ENCODE peak calls at places on chromosome 1, in eight cellular contexts. C, U, H, Z, R, G, V and M are unnamed samples.

GRCh38 chr1:32767641-32768040 is 49.5 kb downstream of the YARS1 start:
- DNase-seq in C (no peak), U (no peak), H (no peak), Z (peak), R (no peak), G (no peak), V (no peak), M (peak)

GRCh38 chr1:31064685-31065309 is 720 bp downstream of the PUM1 start:
- DNase-seq in C (no peak), U (peak), H (peak), Z (peak), R (peak), G (peak), V (peak), M (peak)

GRCh38 chr1:184823080-184823479 is 68.4 kb upstream of the EDEM3 start:
- DNase-seq in C (no peak), U (no peak), H (no peak), Z (no peak), R (no peak), G (no peak), V (no peak), M (no peak)

GRCh38 chr1:46070164-46070814 is 62.1 kb downstream of the PIK3R3 start:
- DNase-seq in C (peak), U (no peak), H (no peak), Z (no peak), R (peak), G (no peak), V (no peak), M (no peak)

GRCh38 chr1:58896211-58897183 is 112.7 kb upstream of the JUN start:
- DNase-seq in C (no peak), U (peak), H (no peak), Z (peak), R (no peak), G (no peak), V (peak), M (peak)

GRCh38 chr1:38929054-38929453 is 12.6 kb downstream of the RHBDL2 start:
- DNase-seq in C (no peak), U (peak), H (no peak), Z (no peak), R (no peak), G (no peak), V (no peak), M (no peak)

GRCh38 chr1:35369922-35370671 is 101.6 kb downstream of the ZMYM4 start:
- DNase-seq in C (no peak), U (peak), H (no peak), Z (peak), R (no peak), G (no peak), V (peak), M (peak)

GRCh38 chr1:57546527-57546926 is 122.7 kb upstream of the DAB1 start:
- DNase-seq in C (no peak), U (no peak), H (no peak), Z (no peak), R (no peak), G (no peak), V (no peak), M (no peak)

DNA sequence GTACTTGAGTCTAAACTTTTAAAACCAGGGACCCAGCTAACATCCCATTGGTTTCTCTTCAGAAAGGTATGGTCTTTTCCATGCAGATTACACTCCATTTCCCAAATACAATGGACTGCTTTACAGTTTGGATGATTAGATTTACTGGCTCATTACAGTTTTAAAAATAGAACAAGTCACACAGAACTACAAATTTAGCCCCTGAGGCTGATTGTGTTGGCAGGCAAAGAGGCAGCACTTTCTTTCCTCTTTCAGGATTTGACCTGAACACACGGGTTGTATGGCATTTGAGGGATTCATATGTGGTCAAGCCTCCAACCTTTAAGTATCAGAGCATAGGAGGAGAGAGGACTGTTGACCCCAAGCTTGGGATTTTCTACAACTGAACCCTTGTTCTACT is 21.8 kb upstream of the VTCN1 start:
- DNase-seq in C (no peak), U (no peak), H (no peak), Z (no peak), R (no peak), G (no peak), V (no peak), M (no peak)
- H3K27ac ChIP-seq in C (no peak), U (peak), H (no peak), Z (no peak), R (no peak), G (no peak), V (no peak), M (peak)

GRCh38 chr1:159248311-159248710 is 43.6 kb downstream of the ACKR1 start:
- DNase-seq in C (no peak), U (no peak), H (no peak), Z (no peak), R (no peak), G (no peak), V (no peak), M (no peak)

GRCh38 chr1:159247266-159247665 is 42.6 kb downstream of the ACKR1 start:
- DNase-seq in C (no peak), U (no peak), H (no peak), Z (no peak), R (no peak), G (no peak), V (no peak), M (no peak)

DNA sequence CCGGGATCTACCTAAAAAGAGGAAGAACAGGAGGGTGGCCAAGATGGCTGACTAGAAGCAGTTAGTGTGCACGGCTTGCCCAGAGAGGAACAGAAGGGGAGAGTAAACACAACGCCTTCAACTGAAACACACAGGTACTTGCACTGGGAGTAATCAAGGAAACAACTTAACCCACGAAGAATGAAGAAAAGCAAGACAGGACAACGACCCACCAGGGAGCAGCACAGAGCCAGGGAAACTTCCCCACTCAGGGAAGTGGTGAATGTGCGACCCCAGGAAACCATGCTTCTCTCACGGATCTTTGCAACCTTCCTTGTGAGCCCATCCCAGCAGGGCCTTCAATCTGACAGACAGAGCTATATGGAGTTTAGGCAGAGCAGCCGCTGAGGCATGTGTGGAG is 46.1 kb downstream of the ACKR1 start:
- DNase-seq in C (no peak), U (no peak), H (no peak), Z (no peak), R (no peak), G (no peak), V (no peak), M (no peak)
- TF ChIP-seq CTCF in C (no peak), U (no peak), H (no peak), Z (no peak), R (no peak), G (no peak), V (no peak), M (no peak)

GRCh38 chr1:159077657-159077961 is 1.0 kb upstream of the AIM2 start:
- DNase-seq in C (no peak), U (no peak), H (no peak), Z (no peak), R (no peak), G (no peak), V (no peak), M (no peak)
- H3K4me3 ChIP-seq in C (no peak), U (no peak), H (no peak), Z (no peak), R (no peak), G (no peak), V (no peak), M (no peak)

GRCh38 chr1:199155166-199156033 is 516.6 kb downstream of the PTPRC start:
- DNase-seq in C (no peak), U (no peak), H (no peak), Z (no peak), R (no peak), G (no peak), V (no peak), M (no peak)

GRCh38 chr1:199150764-199151163 is 511.9 kb downstream of the PTPRC start:
- DNase-seq in C (no peak), U (no peak), H (no peak), Z (no peak), R (no peak), G (no peak), V (no peak), M (no peak)

GRCh38 chr1:199149591-199149990 is 510.8 kb downstream of the PTPRC start:
- DNase-seq in C (no peak), U (no peak), H (no peak), Z (no peak), R (no peak), G (no peak), V (no peak), M (no peak)

GRCh38 chr1:199152676-199153075 is 513.8 kb downstream of the PTPRC start:
- DNase-seq in C (no peak), U (no peak), H (no peak), Z (no peak), R (no peak), G (no peak), V (no peak), M (no peak)

GRCh38 chr1:199151634-199152429 is 513.0 kb downstream of the PTPRC start:
- DNase-seq in C (no peak), U (no peak), H (no peak), Z (no peak), R (no peak), G (no peak), V (no peak), M (no peak)
- H3K27ac ChIP-seq in C (no peak), U (no peak), H (no peak), Z (no peak), R (no peak), G (no peak), V (no peak), M (no peak)